ENCODE peak calls at places on chromosomes 1 and 21, in four cellular contexts. T is esophagus squamous epithelium; R is stimulated activated CD8-positive, alpha-beta memory T cell treated with anti-CD3 and anti-CD28 coated beads, Interleukin-2, amount 100 ng/mL, for 1 hour; O is activated naive CD4-positive, alpha-beta T cell treated with Interleukin-2 at 50 U/mL for 16 hours. Y is an unnamed sample.

GRCh38 chr1:223682502-223682901 is 17.0 kb upstream of the CAPN8 start:
- DNase-seq in R (no peak), O (no peak), T (no peak), Y (no peak)

GRCh38 chr1:154474802-154475201 is 27.2 kb upstream of the TDRD10 start:
- DNase-seq in O (no peak), R (no peak), T (no peak), Y (no peak)

GRCh38 chr1:64539808-64540207 is 69.9 kb downstream of the CACHD1 start:
- DNase-seq in O (no peak), T (no peak), R (no peak), Y (no peak)

GRCh38 chr1:210237514-210237913 is 4.9 kb downstream of the SERTAD4 start:
- DNase-seq in T (no peak), O (no peak), R (no peak), Y (no peak)

GRCh38 chr1:182003953-182004586 is 57.4 kb downstream of the ZNF648 start:
- DNase-seq in O (no peak), R (no peak), T (no peak), Y (no peak)

GRCh38 chr1:223712856-223713494 is 636 bp downstream of the CAPN2 start:
- DNase-seq in O (peak; percentile 58), R (no peak), T (no peak), Y (no peak)

GRCh38 chr1:236938745-236939144 is 65.5 kb downstream of the MT1HL1 start:
- DNase-seq in O (no peak), R (no peak), T (no peak), Y (no peak)

GRCh38 chr1:212205006-212205405 is 80.2 kb upstream of the PPP2R5A start:
- DNase-seq in R (no peak), T (no peak), O (no peak), Y (no peak)

GRCh38 chr1:82152356-82153281 is 351.9 kb downstream of the ADGRL2 start:
- DNase-seq in R (no peak), O (no peak), T (no peak), Y (no peak)

GRCh38 chr1:17012775-17013501 is 1.2 kb upstream of the ATP13A2 start:
- DNase-seq in O (no peak), T (no peak), R (no peak), Y (peak; percentile 78)

GRCh38 chr1:162292422-162292849 is 84.2 kb downstream of the SPATA46 start:
- DNase-seq in T (no peak), O (no peak), R (no peak), Y (no peak)

GRCh38 chr21:17514124-17514481 is 1.3 kb downstream of the CXADR start:
- DNase-seq in T (no peak), R (no peak), O (no peak), Y (no peak)

GRCh38 chr1:44355582-44356305 is 687 bp upstream of the ERI3 start:
- DNase-seq in T (no peak), O (no peak), R (no peak), Y (no peak)

GRCh38 chr1:66399888-66400529 is 133.9 kb upstream of the SGIP1 start:
- DNase-seq in T (no peak), O (no peak), R (no peak), Y (no peak)

GRCh38 chr1:30102605-30103004 is 620.8 kb downstream of the MATN1 start:
- DNase-seq in R (no peak), O (no peak), T (no peak), Y (no peak)

GRCh38 chr1:27575861-27576331 is 28.0 kb downstream of the AHDC1 start:
- DNase-seq in R (no peak), O (no peak), T (no peak), Y (no peak)

GRCh38 chr1:55275151-55275748 is 60.1 kb upstream of the USP24 start:
- DNase-seq in O (no peak), T (no peak), R (no peak), Y (peak; percentile 68)

GRCh38 chr1:168636642-168637111 is 60.3 kb downstream of the XCL1 start:
- DNase-seq in R (no peak), T (no peak), O (no peak), Y (no peak)

GRCh38 chr1:112954945-112955677 is 885 bp downstream of the SLC16A1 start:
- DNase-seq in R (peak; percentile 12), O (peak; percentile 65), T (no peak), Y (no peak)

GRCh38 chr1:185674201-185674600 is 60.0 kb upstream of the HMCN1 start:
- DNase-seq in R (no peak), O (no peak), T (no peak), Y (no peak)

GRCh38 chr21:42560517-42561179 is 47.0 kb downstream of the SLC37A1 start:
- DNase-seq in O (no peak), T (no peak), R (no peak), Y (no peak)

GRCh38 chr1:193105821-193106177 is 585 bp upstream of the GLRX2 start:
- DNase-seq in R (no peak), O (no peak), T (no peak), Y (no peak)

GRCh38 chr21:43979654-43980053 is 32.5 kb upstream of the TRAPPC10 start:
- DNase-seq in R (no peak), O (no peak), T (no peak), Y (no peak)

GRCh38 chr1:178310685-178311105 is 186.1 kb downstream of the CLEC20A start:
- DNase-seq in O (no peak), T (no peak), R (no peak), Y (no peak)

GRCh38 chr1:234132799-234133198 is 228.3 kb downstream of the SLC35F3 start:
- DNase-seq in R (no peak), O (no peak), T (no peak), Y (no peak)

GRCh38 chr1:95793893-95794292 is 559.9 kb downstream of the RWDD3 start:
- DNase-seq in O (no peak), R (no peak), T (no peak), Y (no peak)

GRCh38 chr1:205447457-205448415 is 8.1 kb downstream of the BLACAT1 start:
- DNase-seq in R (no peak), T (no peak), O (no peak), Y (no peak)

GRCh38 chr1:46677339-46677738 is 5.7 kb downstream of the TEX38 start:
- DNase-seq in T (no peak), O (no peak), R (no peak), Y (no peak)

GRCh38 chr1:117812868-117813511 is 116.4 kb downstream of the GDAP2 start:
- DNase-seq in T (no peak), R (no peak), O (no peak), Y (no peak)